ENCODE peak calls at places on chromosomes 16 and 17, in six cellular contexts. X, Z, O, I, D and G are unnamed samples.

GRCh38 chr16:57514891-57515600 is 21.3 kb downstream of the CCDC102A start:
- DNase-seq in I (no peak), D (no peak), X (no peak), Z (no peak), O (no peak), G (no peak)

GRCh38 chr16:71201054-71201453 is 29.5 kb downstream of the HYDIN start:
- DNase-seq in X (no peak), D (no peak), I (no peak), Z (no peak), O (no peak), G (no peak)

GRCh38 chr17:76968707-76969597 is 100.7 kb downstream of the MGAT5B start:
- DNase-seq in I (no peak), O (no peak), D (peak; percentile 18), X (peak; percentile 15), Z (no peak), G (no peak)

GRCh38 chr17:70661342-70662222 is 492.2 kb downstream of the KCNJ2 start:
- DNase-seq in D (no peak), X (peak; percentile 3), Z (no peak), O (no peak), I (no peak), G (no peak)

GRCh38 chr16:58051296-58051695 is 25.7 kb downstream of the MMP15 start:
- DNase-seq in Z (no peak), X (no peak), I (no peak), O (no peak), D (no peak), G (no peak)

GRCh38 chr17:10197721-10198508 is 491 bp downstream of the GAS7 start:
- DNase-seq in O (no peak), I (no peak), Z (no peak), X (no peak), D (no peak), G (no peak)

GRCh38 chr17:18974407-18975149 is 22.6 kb downstream of the SLC5A10 start:
- DNase-seq in X (no peak), D (no peak), Z (no peak), I (no peak), O (no peak), G (no peak)

GRCh38 chr17:81239714-81240555 is 817 bp downstream of the NDUFAF8 start:
- DNase-seq in I (no peak), Z (no peak), D (peak; percentile 49), X (no peak), O (peak; percentile 21), G (peak; percentile 17)

GRCh38 chr16:67528870-67529638 is 425 bp downstream of the RIPOR1 start:
- DNase-seq in D (no peak), O (no peak), I (no peak), Z (no peak), X (peak; percentile 50), G (peak; percentile 26)

GRCh38 chr17:55588446-55588845 is 77.2 kb upstream of the SMIM36 start:
- DNase-seq in O (no peak), Z (no peak), I (peak; percentile 81), D (no peak), X (no peak), G (no peak)

GRCh38 chr17:17570207-17570797 is 21.2 kb downstream of the PEMT start:
- DNase-seq in O (no peak), I (no peak), Z (peak; percentile 58), D (no peak), X (peak; percentile 34), G (no peak)

GRCh38 chr17:35890774-35891155 is 10.6 kb upstream of the CCL5 start:
- DNase-seq in X (no peak), D (no peak), Z (no peak), O (peak; percentile 48), I (no peak), G (no peak)

GRCh38 chr17:29145289-29146058 is 34.7 kb downstream of the MYO18A start:
- DNase-seq in D (peak; percentile 62), Z (peak; percentile 89), I (no peak), X (peak; percentile 88), O (peak; percentile 36), G (peak; percentile 53)

GRCh38 chr16:13756411-13756810 is 163.5 kb upstream of the ERCC4 start:
- DNase-seq in O (no peak), I (no peak), Z (no peak), X (no peak), D (no peak), G (no peak)

GRCh38 chr16:4244254-4244812 is 2.5 kb upstream of the SRL start:
- DNase-seq in X (peak; percentile 39), I (peak; percentile 20), D (no peak), Z (no peak), O (no peak), G (no peak)

GRCh38 chr17:81030726-81031570 is 4.0 kb upstream of the BAIAP2 start:
- DNase-seq in D (no peak), Z (peak; percentile 3), X (peak; percentile 47), O (no peak), I (no peak), G (no peak)

GRCh38 chr17:46977348-46977747 is 1.7 kb downstream of the RPRML start:
- DNase-seq in I (peak; percentile 38), Z (no peak), D (no peak), X (peak; percentile 32), O (no peak), G (no peak)

GRCh38 chr16:66484453-66485213 is 57.5 kb downstream of the BEAN1 start:
- DNase-seq in D (no peak), I (no peak), O (no peak), X (no peak), Z (no peak), G (no peak)

GRCh38 chr17:72255481-72255880 is 134.7 kb downstream of the SOX9 start:
- DNase-seq in O (no peak), Z (no peak), D (no peak), I (no peak), X (no peak), G (no peak)

GRCh38 chr17:73194514-73195222 is 1.8 kb downstream of the COG1 start:
- DNase-seq in D (no peak), X (no peak), I (no peak), Z (no peak), O (no peak), G (no peak)

GRCh38 chr17:2283302-2283701 is 20.3 kb downstream of the SMG6 start:
- DNase-seq in D (no peak), I (no peak), O (no peak), Z (no peak), X (no peak), G (no peak)

GRCh38 chr16:12124742-12125141 is 148.2 kb downstream of the SNX29 start:
- DNase-seq in Z (no peak), I (no peak), O (no peak), D (no peak), X (no peak), G (no peak)